ENCODE peak calls at places on chromosomes 5 and 9, in five cellular contexts. One of them, this sample, is unnamed.

GRCh38 chr5:56003179-56003578 is 8.4 kb upstream of the IL6ST start:
- DNase-seq in H1: no peak
- DNase-seq in HepG2: peak
- DNase-seq in GM12878: no peak
- DNase-seq in K562: peak
- DNase-seq in this sample: peak

GRCh38 chr9:90296539-90296938 is 346.1 kb downstream of the DIRAS2 start:
- DNase-seq in H1: no peak
- DNase-seq in HepG2: no peak
- DNase-seq in GM12878: no peak
- DNase-seq in K562: no peak
- DNase-seq in this sample: no peak

GRCh38 chr5:17172801-17173200 is 44.6 kb upstream of the BASP1 start:
- DNase-seq in H1: no peak
- DNase-seq in HepG2: no peak
- DNase-seq in GM12878: no peak
- DNase-seq in K562: no peak
- DNase-seq in this sample: no peak

GRCh38 chr5:35213608-35214007 is 16.7 kb downstream of the PRLR start:
- DNase-seq in H1: no peak
- DNase-seq in HepG2: no peak
- DNase-seq in GM12878: no peak
- DNase-seq in K562: no peak
- DNase-seq in this sample: no peak

GRCh38 chr5:150208187-150209015 is 18.5 kb downstream of the SLC6A7 start:
- DNase-seq in H1: no peak
- DNase-seq in HepG2: no peak
- DNase-seq in GM12878: no peak
- DNase-seq in K562: no peak
- DNase-seq in this sample: no peak

GRCh38 chr5:63262191-63262981 is 683.8 kb downstream of the LRRC70 start:
- DNase-seq in H1: no peak
- DNase-seq in HepG2: no peak
- DNase-seq in GM12878: no peak
- DNase-seq in K562: no peak
- DNase-seq in this sample: no peak

GRCh38 chr5:109779036-109779735 is 89.5 kb downstream of the MAN2A1 start:
- DNase-seq in H1: no peak
- DNase-seq in HepG2: no peak
- DNase-seq in GM12878: no peak
- DNase-seq in K562: no peak
- DNase-seq in this sample: no peak

GRCh38 chr5:94174748-94175411 is 433.5 kb upstream of the POU5F2 start:
- DNase-seq in H1: no peak
- DNase-seq in HepG2: no peak
- DNase-seq in GM12878: no peak
- DNase-seq in K562: no peak
- DNase-seq in this sample: no peak

GRCh38 chr5:10488144-10488543 is 46.5 kb downstream of the ROPN1L start:
- DNase-seq in H1: no peak
- DNase-seq in HepG2: no peak
- DNase-seq in GM12878: no peak
- DNase-seq in K562: no peak
- DNase-seq in this sample: no peak

GRCh38 chr5:37247496-37247895 is 1.7 kb downstream of the CPLANE1 start:
- DNase-seq in H1: no peak
- DNase-seq in HepG2: no peak
- DNase-seq in GM12878: no peak
- DNase-seq in K562: no peak
- DNase-seq in this sample: no peak

GRCh38 chr5:37249820-37250175 is 622 bp upstream of the CPLANE1 start:
- DNase-seq in H1: no peak
- DNase-seq in HepG2: no peak
- DNase-seq in GM12878: no peak
- DNase-seq in K562: no peak
- DNase-seq in this sample: no peak

GRCh38 chr5:37247036-37247435 is 2.1 kb downstream of the CPLANE1 start:
- DNase-seq in H1: no peak
- DNase-seq in HepG2: no peak
- DNase-seq in GM12878: no peak
- DNase-seq in K562: no peak
- DNase-seq in this sample: no peak

GRCh38 chr5:37248387-37248969 is 698 bp downstream of the CPLANE1 start:
- DNase-seq in H1: no peak
- DNase-seq in HepG2: no peak
- DNase-seq in GM12878: peak
- DNase-seq in K562: no peak
- DNase-seq in this sample: no peak

DNA sequence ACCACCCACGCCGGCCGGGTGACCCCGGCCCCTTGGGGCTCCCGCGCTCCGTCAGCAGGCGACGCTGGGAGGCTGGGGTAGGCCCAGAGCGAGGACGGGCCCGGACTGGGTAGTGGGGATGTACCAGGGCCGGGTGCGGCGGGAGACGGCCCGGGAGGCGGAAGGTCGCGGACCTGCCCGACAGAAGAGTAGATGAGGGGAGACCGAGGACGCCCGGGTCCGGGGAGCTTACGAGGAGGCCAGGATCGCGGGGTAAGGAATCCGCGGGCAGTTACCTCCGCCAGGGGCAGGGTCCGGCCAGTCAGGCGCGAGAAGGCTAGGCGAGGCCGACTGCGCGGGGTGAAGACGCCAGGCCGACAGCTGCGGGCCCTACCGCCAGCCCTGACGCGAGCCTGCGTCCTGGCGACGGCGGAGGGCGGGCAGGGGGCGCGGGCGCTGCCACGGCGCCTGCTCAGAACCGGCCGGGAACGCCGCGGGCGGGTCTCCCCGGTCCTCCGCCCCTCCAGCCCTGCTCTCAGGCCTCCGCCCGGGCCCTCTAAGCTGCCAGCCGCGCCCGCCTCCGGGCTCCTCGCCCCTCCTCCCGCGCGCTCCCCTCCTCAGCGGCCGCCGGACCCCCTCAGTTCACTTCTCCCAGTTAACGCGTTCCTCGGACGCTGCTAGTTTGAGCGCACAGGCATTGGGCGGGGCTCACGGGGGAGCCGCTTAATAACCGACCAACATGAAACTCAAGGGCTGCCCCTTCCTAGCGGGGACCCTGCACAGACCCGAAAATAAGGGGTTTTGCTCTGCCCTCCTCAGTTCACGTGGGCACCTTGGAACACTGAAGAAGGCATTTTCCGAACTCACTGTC is at the start of gene CPLANE1:
- DNase-seq in H1: peak
- DNase-seq in HepG2: peak
- DNase-seq in GM12878: peak
- DNase-seq in K562: no peak
- DNase-seq in this sample: no peak
- TF ChIP-seq POLR2AphosphoS5 in H1: peak
- TF ChIP-seq POLR2AphosphoS5 in HepG2: peak
- TF ChIP-seq POLR2AphosphoS5 in GM12878: peak
- TF ChIP-seq POLR2AphosphoS5 in K562: no peak
- TF ChIP-seq POLR2AphosphoS5 in this sample: peak

GRCh38 chr9:112868461-112868860 is 22.2 kb downstream of the SLC46A2 start:
- DNase-seq in H1: no peak
- DNase-seq in HepG2: no peak
- DNase-seq in GM12878: no peak
- DNase-seq in K562: no peak
- DNase-seq in this sample: no peak

GRCh38 chr9:112864982-112865381 is 25.7 kb downstream of the SLC46A2 start:
- DNase-seq in H1: no peak
- DNase-seq in HepG2: no peak
- DNase-seq in GM12878: no peak
- DNase-seq in K562: no peak
- DNase-seq in this sample: no peak

GRCh38 chr9:112866662-112867274 is 23.9 kb downstream of the SLC46A2 start:
- DNase-seq in H1: peak
- DNase-seq in HepG2: no peak
- DNase-seq in GM12878: no peak
- DNase-seq in K562: peak
- DNase-seq in this sample: peak

GRCh38 chr9:112868956-112869594 is 21.6 kb downstream of the SLC46A2 start:
- DNase-seq in H1: no peak
- DNase-seq in HepG2: no peak
- DNase-seq in GM12878: no peak
- DNase-seq in K562: no peak
- DNase-seq in this sample: no peak

GRCh38 chr9:112867275-112867991 is 23.2 kb downstream of the SLC46A2 start:
- DNase-seq in H1: no peak
- DNase-seq in HepG2: peak
- DNase-seq in GM12878: no peak
- DNase-seq in K562: peak
- DNase-seq in this sample: peak
- TF ChIP-seq SRF in H1: no peak
- TF ChIP-seq SRF in HepG2: no peak
- TF ChIP-seq SRF in GM12878: no peak
- TF ChIP-seq SRF in K562: no peak
- TF ChIP-seq SRF in this sample: no peak

GRCh38 chr9:115191667-115192066 is 73.7 kb upstream of the TNC start:
- DNase-seq in H1: no peak
- DNase-seq in HepG2: no peak
- DNase-seq in GM12878: no peak
- DNase-seq in K562: no peak
- DNase-seq in this sample: no peak
- TF ChIP-seq POLR2AphosphoS5 in H1: no peak
- TF ChIP-seq POLR2AphosphoS5 in HepG2: no peak
- TF ChIP-seq POLR2AphosphoS5 in GM12878: no peak
- TF ChIP-seq POLR2AphosphoS5 in K562: no peak
- TF ChIP-seq POLR2AphosphoS5 in this sample: no peak

GRCh38 chr9:125700791-125701190 is 6.2 kb downstream of the MAPKAP1 start:
- DNase-seq in H1: no peak
- DNase-seq in HepG2: no peak
- DNase-seq in GM12878: peak
- DNase-seq in K562: no peak
- DNase-seq in this sample: no peak

GRCh38 chr9:125699870-125700269 is 7.1 kb downstream of the MAPKAP1 start:
- DNase-seq in H1: no peak
- DNase-seq in HepG2: no peak
- DNase-seq in GM12878: no peak
- DNase-seq in K562: no peak
- DNase-seq in this sample: no peak

GRCh38 chr9:125701351-125701750 is 5.7 kb downstream of the MAPKAP1 start:
- DNase-seq in H1: no peak
- DNase-seq in HepG2: no peak
- DNase-seq in GM12878: no peak
- DNase-seq in K562: no peak
- DNase-seq in this sample: no peak

GRCh38 chr9:125694478-125694877 is 12.5 kb downstream of the MAPKAP1 start:
- DNase-seq in H1: peak
- DNase-seq in HepG2: peak
- DNase-seq in GM12878: no peak
- DNase-seq in K562: no peak
- DNase-seq in this sample: no peak

GRCh38 chr9:125696106-125696647 is 10.8 kb downstream of the MAPKAP1 start:
- DNase-seq in H1: peak
- DNase-seq in HepG2: no peak
- DNase-seq in GM12878: no peak
- DNase-seq in K562: no peak
- DNase-seq in this sample: no peak
- TF ChIP-seq SRF in H1: no peak
- TF ChIP-seq SRF in HepG2: no peak
- TF ChIP-seq SRF in GM12878: no peak
- TF ChIP-seq SRF in K562: no peak
- TF ChIP-seq SRF in this sample: no peak

GRCh38 chr9:71279188-71279739 is 157.8 kb upstream of the TRPM3 start:
- DNase-seq in H1: no peak
- DNase-seq in HepG2: peak
- DNase-seq in GM12878: no peak
- DNase-seq in K562: no peak
- DNase-seq in this sample: no peak
- TF ChIP-seq POLR2AphosphoS5 in H1: no peak
- TF ChIP-seq POLR2AphosphoS5 in HepG2: no peak
- TF ChIP-seq POLR2AphosphoS5 in GM12878: no peak
- TF ChIP-seq POLR2AphosphoS5 in K562: no peak
- TF ChIP-seq POLR2AphosphoS5 in this sample: no peak

DNA sequence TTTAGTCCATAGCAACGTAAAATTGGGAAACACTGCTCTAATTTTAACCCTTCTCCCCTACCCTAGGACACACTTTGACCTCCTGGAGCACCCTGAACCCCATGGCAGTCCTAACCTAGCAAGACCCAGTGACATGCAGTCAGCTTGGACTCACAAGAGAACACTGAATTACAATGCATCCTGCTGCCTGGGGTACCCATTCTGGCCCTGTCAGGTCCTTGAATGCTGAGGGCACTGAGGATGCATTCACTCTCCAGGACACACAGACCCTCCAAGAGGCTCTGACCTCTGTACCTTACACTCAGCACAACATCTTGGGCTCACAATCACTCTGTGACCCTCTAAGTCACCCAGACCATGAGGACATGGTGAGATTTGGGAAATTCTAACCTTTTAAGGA is 1.8 kb upstream of the PROP1 start:
- DNase-seq in H1: no peak
- DNase-seq in HepG2: no peak
- DNase-seq in GM12878: no peak
- DNase-seq in K562: no peak
- DNase-seq in this sample: no peak
- TF ChIP-seq SRF in H1: no peak
- TF ChIP-seq SRF in HepG2: no peak
- TF ChIP-seq SRF in GM12878: no peak
- TF ChIP-seq SRF in K562: no peak
- TF ChIP-seq SRF in this sample: no peak

This sample was measured in HCT116.